ENCODE peak calls at places on chromosome 16, in four cellular contexts. One of them, this sample, is unnamed.
A peak's percentile ranks its signal among the peaks of the same experiment; 100 is the strongest.

GRCh38 chr16:12009462-12009861 is 32.9 kb downstream of the SNX29 start:
- DNase-seq in bronchial epithelial cell: no peak
- DNase-seq in AG09319: no peak
- DNase-seq in RWPE1: no peak
- DNase-seq in this sample: no peak

GRCh38 chr16:66846831-66847230 is 2.6 kb downstream of the CA7 start:
- DNase-seq in bronchial epithelial cell: no peak
- DNase-seq in AG09319: no peak
- DNase-seq in RWPE1: no peak
- DNase-seq in this sample: no peak

GRCh38 chr16:14324581-14324980 is 253.5 kb downstream of the MRTFB start:
- DNase-seq in bronchial epithelial cell: no peak
- DNase-seq in AG09319: no peak
- DNase-seq in RWPE1: no peak
- DNase-seq in this sample: no peak

GRCh38 chr16:4938683-4939030 is 1.7 kb upstream of the PPL start:
- DNase-seq in bronchial epithelial cell: no peak
- DNase-seq in AG09319: no peak
- DNase-seq in RWPE1: no peak
- DNase-seq in this sample: no peak

GRCh38 chr16:28549301-28549899 is 4.3 kb upstream of the SGF29 start:
- DNase-seq in bronchial epithelial cell: peak; percentile 34
- DNase-seq in AG09319: no peak
- DNase-seq in RWPE1: peak; percentile 21
- DNase-seq in this sample: peak; percentile 56

GRCh38 chr16:84080813-84081212 is 35.9 kb downstream of the MBTPS1 start:
- DNase-seq in bronchial epithelial cell: no peak
- DNase-seq in AG09319: no peak
- DNase-seq in RWPE1: no peak
- DNase-seq in this sample: no peak

GRCh38 chr16:71542377-71542776 is 16.2 kb downstream of the CHST4 start:
- DNase-seq in bronchial epithelial cell: peak; percentile 73
- DNase-seq in AG09319: no peak
- DNase-seq in RWPE1: peak; percentile 44
- DNase-seq in this sample: peak; percentile 73

GRCh38 chr16:56451753-56452689 is 667 bp downstream of the OGFOD1 start:
- DNase-seq in bronchial epithelial cell: peak; percentile 60
- DNase-seq in AG09319: no peak
- DNase-seq in RWPE1: peak; percentile 69
- DNase-seq in this sample: peak; percentile 60

GRCh38 chr16:81837312-81837748 is 58.2 kb downstream of the PLCG2 start:
- DNase-seq in bronchial epithelial cell: no peak
- DNase-seq in AG09319: no peak
- DNase-seq in RWPE1: no peak
- DNase-seq in this sample: no peak

GRCh38 chr16:982152-983043 is 828 bp downstream of the SOX8 start:
- DNase-seq in bronchial epithelial cell: no peak
- DNase-seq in AG09319: no peak
- DNase-seq in RWPE1: no peak
- DNase-seq in this sample: no peak

DNA sequence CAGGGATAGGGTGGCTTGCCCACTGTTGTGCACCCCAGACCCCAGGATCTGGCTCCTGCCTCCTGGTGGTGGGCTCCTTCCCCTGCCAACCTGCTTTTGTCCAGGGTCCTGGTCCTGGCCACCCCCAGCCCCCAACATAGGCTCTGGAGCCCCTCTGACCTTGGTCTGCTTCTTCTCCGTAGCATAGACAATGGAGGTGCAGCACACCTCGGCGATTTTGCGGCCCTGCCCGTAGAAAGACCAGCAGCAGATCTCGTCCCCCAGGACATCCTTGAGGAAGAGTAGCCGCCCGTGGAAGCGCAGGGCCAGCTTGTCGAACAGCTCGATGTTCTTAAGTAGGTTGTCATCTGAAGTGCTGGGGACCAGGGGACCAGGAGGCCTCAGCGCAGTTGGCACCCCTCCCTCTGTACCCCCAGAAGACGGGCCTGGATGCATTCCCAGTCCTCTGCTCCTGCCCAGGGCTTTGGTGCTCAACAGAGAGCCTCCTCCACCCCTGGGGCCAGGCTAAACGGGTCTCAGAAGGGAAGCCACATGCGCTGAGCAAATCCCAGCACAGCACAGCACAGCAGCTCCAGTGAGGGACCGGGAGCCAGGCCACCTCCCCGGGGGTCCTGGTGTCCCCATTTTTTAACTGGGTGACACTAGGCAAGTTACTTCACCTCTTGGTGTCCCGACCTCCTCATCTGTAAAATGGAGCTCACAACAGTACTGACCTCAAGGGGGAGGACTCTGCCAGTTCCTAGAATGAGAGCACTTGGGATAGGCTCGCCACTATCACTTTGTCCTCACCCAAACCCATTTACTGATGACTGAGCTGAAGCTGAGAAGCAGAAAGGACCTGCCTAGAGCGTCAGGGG is 10.8 kb downstream of the ASPHD1 start:
- DNase-seq in bronchial epithelial cell: no peak
- DNase-seq in AG09319: no peak
- DNase-seq in RWPE1: no peak
- DNase-seq in this sample: no peak
- TF ChIP-seq CTCF in bronchial epithelial cell: no peak
- TF ChIP-seq CTCF in AG09319: no peak
- TF ChIP-seq CTCF in RWPE1: no peak
- TF ChIP-seq CTCF in this sample: no peak

DNA sequence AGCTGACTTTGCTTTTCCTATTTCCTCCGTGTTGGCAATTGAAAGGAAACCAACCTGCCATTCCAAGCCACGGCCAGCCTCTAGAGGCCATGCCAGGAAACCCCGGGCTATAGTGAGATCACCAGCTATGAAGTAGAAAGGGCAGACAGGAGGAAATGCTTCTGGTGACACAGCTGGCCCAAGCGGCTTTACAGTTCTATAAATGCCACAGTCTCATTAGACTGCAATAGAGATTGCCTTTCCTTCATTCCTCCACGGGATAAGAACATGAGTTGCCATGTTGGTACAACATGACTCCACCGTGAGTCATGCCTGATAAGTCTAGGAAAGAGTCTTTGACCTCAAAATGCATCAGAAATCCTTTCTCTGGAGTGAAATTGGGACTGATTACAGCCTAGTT is 384.9 kb downstream of the GRIN2A start:
- DNase-seq in bronchial epithelial cell: peak; percentile 78
- DNase-seq in AG09319: no peak
- DNase-seq in RWPE1: no peak
- DNase-seq in this sample: peak; percentile 4
- TF ChIP-seq CTCF in bronchial epithelial cell: no peak
- TF ChIP-seq CTCF in AG09319: no peak
- TF ChIP-seq CTCF in RWPE1: no peak
- TF ChIP-seq CTCF in this sample: no peak

DNA sequence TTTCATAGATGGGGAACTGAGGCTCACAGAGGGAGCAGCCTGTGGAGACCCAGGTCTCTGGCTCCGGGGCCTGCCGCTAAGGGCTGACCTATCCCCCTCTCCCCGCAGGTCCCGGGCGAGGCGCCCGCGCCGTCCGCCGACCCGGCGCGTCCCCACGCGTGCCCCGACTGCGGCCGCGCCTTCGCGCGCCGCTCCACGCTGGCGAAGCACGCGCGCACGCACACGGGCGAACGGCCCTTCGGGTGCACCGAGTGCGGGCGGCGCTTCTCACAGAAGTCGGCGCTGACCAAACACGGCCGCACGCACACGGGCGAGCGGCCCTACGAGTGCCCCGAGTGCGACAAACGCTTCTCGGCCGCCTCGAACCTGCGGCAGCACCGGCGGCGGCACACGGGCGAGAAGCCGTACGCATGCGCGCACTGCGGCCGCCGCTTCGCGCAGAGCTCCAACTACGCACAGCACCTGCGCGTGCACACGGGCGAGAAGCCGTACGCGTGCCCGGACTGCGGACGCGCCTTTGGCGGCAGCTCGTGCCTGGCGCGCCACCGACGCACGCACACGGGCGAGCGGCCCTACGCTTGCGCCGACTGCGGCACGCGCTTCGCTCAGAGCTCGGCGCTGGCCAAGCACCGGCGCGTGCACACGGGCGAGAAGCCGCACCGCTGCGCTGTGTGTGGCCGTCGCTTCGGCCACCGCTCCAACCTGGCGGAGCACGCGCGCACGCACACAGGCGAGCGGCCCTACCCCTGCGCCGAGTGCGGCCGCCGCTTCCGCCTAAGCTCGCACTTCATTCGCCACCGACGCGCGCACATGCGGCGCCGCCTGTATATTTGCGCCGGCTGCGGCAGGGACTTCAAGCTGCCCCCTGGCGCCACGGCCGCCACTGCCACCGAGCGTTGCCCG is 10.3 kb downstream of the ZNF771 start:
- DNase-seq in bronchial epithelial cell: peak; percentile 86
- DNase-seq in AG09319: peak; percentile 69
- DNase-seq in RWPE1: peak; percentile 80
- DNase-seq in this sample: peak; percentile 96
- TF ChIP-seq CTCF in bronchial epithelial cell: peak; percentile 17
- TF ChIP-seq CTCF in AG09319: no peak
- TF ChIP-seq CTCF in RWPE1: no peak
- TF ChIP-seq CTCF in this sample: no peak

GRCh38 chr16:88428616-88429386 is 24.3 kb upstream of the ZFPM1 start:
- DNase-seq in bronchial epithelial cell: no peak
- DNase-seq in AG09319: no peak
- DNase-seq in RWPE1: no peak
- DNase-seq in this sample: no peak
- TF ChIP-seq CTCF in bronchial epithelial cell: no peak
- TF ChIP-seq CTCF in AG09319: peak; percentile 1
- TF ChIP-seq CTCF in RWPE1: no peak
- TF ChIP-seq CTCF in this sample: no peak

DNA sequence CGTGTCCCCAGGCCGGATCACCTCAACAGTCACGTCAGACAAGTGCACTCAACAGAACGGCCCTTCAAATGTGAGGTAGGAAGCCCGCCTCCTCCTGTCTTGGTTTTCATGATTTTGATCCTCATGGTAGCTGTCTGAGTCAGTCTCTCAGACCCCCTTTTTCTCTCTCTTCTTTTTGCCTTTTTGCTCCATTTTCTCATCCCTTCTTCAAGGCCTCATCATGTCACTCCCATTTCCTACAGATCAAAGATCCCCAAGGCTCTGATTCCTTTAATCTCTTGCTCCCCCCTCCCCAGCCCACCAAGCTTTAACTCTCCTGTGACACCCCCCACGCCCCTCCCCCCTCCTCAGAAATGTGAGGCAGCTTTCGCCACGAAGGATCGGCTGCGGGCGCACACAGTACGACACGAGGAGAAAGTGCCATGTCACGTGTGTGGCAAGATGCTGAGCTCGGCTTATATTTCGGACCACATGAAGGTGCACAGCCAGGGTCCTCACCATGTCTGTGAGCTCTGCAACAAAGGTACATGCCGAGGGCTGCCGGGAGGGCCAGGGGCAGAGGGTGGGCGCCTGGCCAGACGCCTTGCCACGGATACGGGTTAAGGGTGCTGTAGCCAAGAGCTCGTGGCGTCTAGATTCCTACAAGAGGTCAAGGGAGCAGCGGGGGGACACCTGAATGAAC is 2.0 kb downstream of the MAZ start:
- DNase-seq in bronchial epithelial cell: no peak
- DNase-seq in AG09319: no peak
- DNase-seq in RWPE1: no peak
- DNase-seq in this sample: no peak
- TF ChIP-seq CTCF in bronchial epithelial cell: no peak
- TF ChIP-seq CTCF in AG09319: no peak
- TF ChIP-seq CTCF in RWPE1: no peak
- TF ChIP-seq CTCF in this sample: no peak

DNA sequence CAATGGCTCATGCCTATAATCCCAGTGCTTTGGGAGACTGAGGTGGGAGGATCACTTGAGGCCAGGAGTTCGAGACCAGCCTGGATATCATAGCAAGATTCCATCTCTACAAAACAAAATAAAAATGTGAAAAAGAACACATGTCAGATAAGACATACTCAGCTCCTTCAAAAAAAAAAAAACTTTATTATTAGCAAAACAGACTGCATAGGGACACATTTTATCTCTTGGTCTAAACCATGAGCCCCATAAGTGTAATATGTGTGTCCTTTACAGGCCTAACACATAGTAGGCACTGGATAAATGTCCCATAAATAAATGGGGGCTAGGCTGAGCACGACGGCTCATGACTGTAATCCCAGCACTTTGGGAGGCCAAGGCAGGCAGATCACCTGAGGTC is 10.7 kb upstream of the SDR42E2 start:
- DNase-seq in bronchial epithelial cell: no peak
- DNase-seq in AG09319: no peak
- DNase-seq in RWPE1: no peak
- DNase-seq in this sample: no peak
- TF ChIP-seq CTCF in bronchial epithelial cell: no peak
- TF ChIP-seq CTCF in AG09319: no peak
- TF ChIP-seq CTCF in RWPE1: no peak
- TF ChIP-seq CTCF in this sample: no peak

This sample was measured in epithelial cell of esophagus.